ENCODE peak calls at places on chromosomes 3 and 15, in seven cellular contexts. K, J, L, T, R, V and H are unnamed samples.

GRCh38 chr3:64290864-64291263 is 65.6 kb upstream of the PRICKLE2 start:
- DNase-seq in K (no peak), J (no peak), L (no peak), T (no peak), R (no peak), V (no peak), H (no peak)

GRCh38 chr15:66080791-66081475 is 172.6 kb downstream of the MEGF11 start:
- DNase-seq in K (peak), J (no peak), L (no peak), T (peak), R (no peak), V (no peak), H (peak)

GRCh38 chr3:73461582-73461981 is 163.2 kb downstream of the PDZRN3 start:
- DNase-seq in K (no peak), J (no peak), L (no peak), T (peak), R (no peak), V (peak), H (no peak)

GRCh38 chr3:16056210-16056607 is 118.3 kb upstream of the GALNT15 start:
- DNase-seq in K (no peak), J (no peak), L (no peak), T (no peak), R (no peak), V (no peak), H (peak)

GRCh38 chr15:48059786-48060185 is 61.0 kb upstream of the SLC24A5 start:
- DNase-seq in K (no peak), J (no peak), L (no peak), T (peak), R (no peak), V (peak), H (peak)

GRCh38 chr15:68285243-68285980 is 7.9 kb downstream of the FEM1B start:
- DNase-seq in K (no peak), J (no peak), L (no peak), T (no peak), R (no peak), V (no peak), H (no peak)

GRCh38 chr15:34719883-34720148 is 35.0 kb downstream of the GJD2 start:
- DNase-seq in K (no peak), J (no peak), L (no peak), T (no peak), R (no peak), V (no peak), H (no peak)

GRCh38 chr3:9387322-9387655 is 10.1 kb upstream of the SETD5 start:
- DNase-seq in K (no peak), J (no peak), L (no peak), T (no peak), R (no peak), V (no peak), H (no peak)

GRCh38 chr15:35874260-35874905 is 328.4 kb upstream of the DPH6 start:
- DNase-seq in K (no peak), J (no peak), L (no peak), T (no peak), R (no peak), V (no peak), H (no peak)

GRCh38 chr3:112038863-112039262 is 4.3 kb downstream of the TMPRSS7 start:
- DNase-seq in K (no peak), J (no peak), L (no peak), T (no peak), R (no peak), V (no peak), H (no peak)

GRCh38 chr3:171772427-171773056 is 37.7 kb downstream of the PLD1 start:
- DNase-seq in K (peak), J (no peak), L (peak), T (peak), R (peak), V (peak), H (peak)

GRCh38 chr15:29690765-29691475 is 131.3 kb downstream of the TJP1 start:
- DNase-seq in K (no peak), J (no peak), L (no peak), T (no peak), R (no peak), V (no peak), H (peak)

GRCh38 chr3:3119393-3119851 is 7.3 kb upstream of the TRNT1 start:
- DNase-seq in K (no peak), J (no peak), L (no peak), T (no peak), R (no peak), V (no peak), H (no peak)

GRCh38 chr3:121869731-121870130 is 24.5 kb upstream of the SLC15A2 start:
- DNase-seq in K (no peak), J (no peak), L (no peak), T (no peak), R (no peak), V (no peak), H (no peak)

GRCh38 chr3:47420044-47420430 is 39.2 kb downstream of the PTPN23 start:
- DNase-seq in K (no peak), J (no peak), L (no peak), T (no peak), R (no peak), V (no peak), H (no peak)

GRCh38 chr3:50623840-50624474 is 7.0 kb downstream of the MAPKAPK3 start:
- DNase-seq in K (no peak), J (peak), L (peak), T (no peak), R (no peak), V (no peak), H (no peak)

GRCh38 chr3:158539414-158540014 is 31.5 kb upstream of the MLF1 start:
- DNase-seq in K (peak), J (peak), L (peak), T (no peak), R (peak), V (no peak), H (peak)

GRCh38 chr3:126398423-126399347 is 4.0 kb downstream of the CFAP100 start:
- DNase-seq in K (no peak), J (no peak), L (no peak), T (no peak), R (no peak), V (no peak), H (no peak)

GRCh38 chr3:138442433-138442832 is 8.0 kb downstream of the ESYT3 start:
- DNase-seq in K (no peak), J (no peak), L (no peak), T (no peak), R (no peak), V (no peak), H (no peak)

GRCh38 chr15:35427091-35427490 is 118.9 kb downstream of the DPH6 start:
- DNase-seq in K (no peak), J (no peak), L (no peak), T (no peak), R (no peak), V (no peak), H (no peak)

GRCh38 chr3:15317164-15317477 is 15.3 kb downstream of the SH3BP5 start:
- DNase-seq in K (no peak), J (no peak), L (no peak), T (peak), R (no peak), V (peak), H (peak)